ENCODE peak calls at places on chromosomes 4 and X, in five cellular contexts. N is OCI-M1, Q is Right ventricle myocardium superior, Z is NCI-H69, J is RPMI7951. D is an unnamed sample.

GRCh38 chr4:96913437-96914075 is 1073.7 kb downstream of the PDHA2 start:
- DNase-seq in N (peak), Q (no peak), Z (no peak), J (no peak), D (no peak)

GRCh38 chrX:141405878-141406492 is 163.7 kb upstream of the SPANXC start:
- DNase-seq in N (no peak), Q (no peak), Z (no peak), J (peak), D (no peak)

GRCh38 chr4:113673450-113673849 is 88.1 kb downstream of the CAMK2D start:
- DNase-seq in N (peak), Q (no peak), Z (peak), J (peak), D (no peak)

GRCh38 chr4:52873191-52873590 is 11.1 kb downstream of the RASL11B start:
- DNase-seq in N (no peak), Q (no peak), Z (peak), J (no peak), D (no peak)

GRCh38 chrX:154599531-154599930 is 14.6 kb downstream of the CTAG1A start:
- DNase-seq in N (no peak), Q (no peak), Z (no peak), J (no peak), D (no peak)

GRCh38 chr4:118941799-118942198 is 53.1 kb downstream of the SYNPO2 start:
- DNase-seq in N (no peak), Q (no peak), Z (peak), J (peak), D (no peak)

GRCh38 chr4:101037938-101038413 is 309.4 kb downstream of the PPP3CA start:
- DNase-seq in N (no peak), Q (no peak), Z (no peak), J (no peak), D (no peak)

GRCh38 chrX:129706395-129707072 is 32.2 kb upstream of the XPNPEP2 start:
- DNase-seq in N (no peak), Q (peak), Z (peak), J (peak), D (peak)

GRCh38 chr4:84680956-84681355 is 98.0 kb downstream of the CDS1 start:
- DNase-seq in N (no peak), Q (no peak), Z (peak), J (no peak), D (no peak)

GRCh38 chrX:132045456-132045855 is 22.4 kb downstream of the STK26 start:
- DNase-seq in N (no peak), Q (no peak), Z (no peak), J (no peak), D (no peak)

GRCh38 chr4:101475246-101475645 is 127.9 kb upstream of the PPP3CA start:
- DNase-seq in N (no peak), Q (no peak), Z (no peak), J (no peak), D (no peak)

GRCh38 chrX:11791090-11791489 is 33.1 kb downstream of the MSL3 start:
- DNase-seq in N (peak), Q (no peak), Z (no peak), J (peak), D (no peak)

GRCh38 chr4:169618286-169618685 is 2.1 kb upstream of the CLCN3 start:
- DNase-seq in N (no peak), Q (no peak), Z (no peak), J (peak), D (no peak)

GRCh38 chrX:121221321-121221977 is 174.0 kb downstream of the GLUD2 start:
- DNase-seq in N (no peak), Q (no peak), Z (peak), J (no peak), D (no peak)

GRCh38 chr4:95181446-95182306 is 367.1 kb downstream of the UNC5C start:
- DNase-seq in N (peak), Q (no peak), Z (peak), J (no peak), D (peak)

GRCh38 chr4:140790171-140790570 is 34.0 kb upstream of the TBC1D9 start:
- DNase-seq in N (peak), Q (no peak), Z (no peak), J (no peak), D (no peak)

GRCh38 chrX:12977761-12978204 is 2.9 kb downstream of the TMSB4X start:
- DNase-seq in N (peak), Q (no peak), Z (peak), J (no peak), D (no peak)

GRCh38 chrX:108139303-108139702 is 47.7 kb downstream of the ATG4A start:
- DNase-seq in N (peak), Q (no peak), Z (peak), J (no peak), D (no peak)

GRCh38 chr4:76106442-76106841 is 31.9 kb downstream of the ART3 start:
- DNase-seq in N (no peak), Q (no peak), Z (no peak), J (no peak), D (no peak)

GRCh38 chrX:57121162-57121741 is at the start of gene SPIN2B:
- DNase-seq in N (peak), Q (peak), Z (peak), J (peak), D (peak)

GRCh38 chr4:20248155-20248558 is 3.5 kb upstream of the SLIT2 start:
- DNase-seq in N (peak), Q (no peak), Z (peak), J (peak), D (peak)

GRCh38 chr4:33709247-33709646 is 2535.1 kb downstream of the ARAP2 start:
- DNase-seq in N (peak), Q (no peak), Z (no peak), J (peak), D (no peak)

GRCh38 chr4:93828332-93828829 is at the start of gene ATOH1:
- DNase-seq in N (peak), Q (peak), Z (peak), J (peak), D (peak)

GRCh38 chr4:152390216-152390615 is 145.7 kb downstream of the FBXW7 start:
- DNase-seq in N (no peak), Q (no peak), Z (peak), J (no peak), D (no peak)

GRCh38 chr4:87120411-87121162 is 99.8 kb downstream of the KLHL8 start:
- DNase-seq in N (no peak), Q (peak), Z (peak), J (no peak), D (no peak)

GRCh38 chrX:44343412-44343942 is at the start of gene EFHC2:
- DNase-seq in N (peak), Q (peak), Z (peak), J (peak), D (no peak)

GRCh38 chr4:11367371-11367770 is 61.3 kb downstream of the HS3ST1 start:
- DNase-seq in N (no peak), Q (peak), Z (peak), J (peak), D (peak)

D was measured in COR-L47.